ENCODE peak calls at places on chromosomes 3 and 15, in seven cellular contexts. One of them, this sample, is unnamed.

GRCh38 chr3:122493296-122493695 is 21.4 kb downstream of the KPNA1 start:
- DNase-seq in LHCN-M2: peak; percentile 86
- DNase-seq in Kasumi-1: no peak
- DNase-seq in tibial artery: no peak
- DNase-seq in GM12891: no peak
- DNase-seq in HCT116: no peak
- DNase-seq in stimulated activated CD8-positive, alpha-beta memory T cell treated with anti-CD3 and anti-CD28 coated beads, Interleukin-15, amount 100 ng/mL, for 24 hours: no peak
- DNase-seq in this sample: no peak

GRCh38 chr3:177306252-177306651 is 109.0 kb upstream of the TBL1XR1 start:
- DNase-seq in LHCN-M2: peak; percentile 21
- DNase-seq in Kasumi-1: no peak
- DNase-seq in tibial artery: no peak
- DNase-seq in GM12891: no peak
- DNase-seq in HCT116: no peak
- DNase-seq in stimulated activated CD8-positive, alpha-beta memory T cell treated with anti-CD3 and anti-CD28 coated beads, Interleukin-15, amount 100 ng/mL, for 24 hours: no peak
- DNase-seq in this sample: no peak

GRCh38 chr3:64349531-64349930 is 124.3 kb upstream of the PRICKLE2 start:
- DNase-seq in LHCN-M2: no peak
- DNase-seq in Kasumi-1: no peak
- DNase-seq in tibial artery: no peak
- DNase-seq in GM12891: no peak
- DNase-seq in HCT116: no peak
- DNase-seq in stimulated activated CD8-positive, alpha-beta memory T cell treated with anti-CD3 and anti-CD28 coated beads, Interleukin-15, amount 100 ng/mL, for 24 hours: no peak
- DNase-seq in this sample: no peak

GRCh38 chr3:69809076-69809835 is 70.0 kb downstream of the MITF start:
- DNase-seq in LHCN-M2: no peak
- DNase-seq in Kasumi-1: no peak
- DNase-seq in tibial artery: no peak
- DNase-seq in GM12891: no peak
- DNase-seq in HCT116: no peak
- DNase-seq in stimulated activated CD8-positive, alpha-beta memory T cell treated with anti-CD3 and anti-CD28 coated beads, Interleukin-15, amount 100 ng/mL, for 24 hours: no peak
- DNase-seq in this sample: no peak

GRCh38 chr3:46467562-46467961 is 2.9 kb upstream of the LTF start:
- DNase-seq in LHCN-M2: no peak
- DNase-seq in Kasumi-1: no peak
- DNase-seq in tibial artery: no peak
- DNase-seq in GM12891: no peak
- DNase-seq in HCT116: no peak
- DNase-seq in stimulated activated CD8-positive, alpha-beta memory T cell treated with anti-CD3 and anti-CD28 coated beads, Interleukin-15, amount 100 ng/mL, for 24 hours: no peak
- DNase-seq in this sample: no peak

GRCh38 chr15:40085225-40085624 is 23.5 kb downstream of the BMF start:
- DNase-seq in LHCN-M2: no peak
- DNase-seq in Kasumi-1: no peak
- DNase-seq in tibial artery: no peak
- DNase-seq in GM12891: no peak
- DNase-seq in HCT116: no peak
- DNase-seq in stimulated activated CD8-positive, alpha-beta memory T cell treated with anti-CD3 and anti-CD28 coated beads, Interleukin-15, amount 100 ng/mL, for 24 hours: no peak
- DNase-seq in this sample: no peak

GRCh38 chr3:8964436-8965370 is 1.4 kb upstream of the RAD18 start:
- DNase-seq in LHCN-M2: peak; percentile 83
- DNase-seq in Kasumi-1: no peak
- DNase-seq in tibial artery: no peak
- DNase-seq in GM12891: no peak
- DNase-seq in HCT116: peak; percentile 75
- DNase-seq in stimulated activated CD8-positive, alpha-beta memory T cell treated with anti-CD3 and anti-CD28 coated beads, Interleukin-15, amount 100 ng/mL, for 24 hours: no peak
- DNase-seq in this sample: peak; percentile 84

GRCh38 chr3:48684480-48685143 is 1.1 kb downstream of the NCKIPSD start:
- DNase-seq in LHCN-M2: peak; percentile 45
- DNase-seq in Kasumi-1: peak; percentile 50
- DNase-seq in tibial artery: peak; percentile 76
- DNase-seq in GM12891: peak; percentile 40
- DNase-seq in HCT116: no peak
- DNase-seq in stimulated activated CD8-positive, alpha-beta memory T cell treated with anti-CD3 and anti-CD28 coated beads, Interleukin-15, amount 100 ng/mL, for 24 hours: no peak
- DNase-seq in this sample: no peak

GRCh38 chr15:31975446-31976229 is 54.7 kb upstream of the CHRNA7 start:
- DNase-seq in LHCN-M2: no peak
- DNase-seq in Kasumi-1: no peak
- DNase-seq in tibial artery: no peak
- DNase-seq in GM12891: no peak
- DNase-seq in HCT116: no peak
- DNase-seq in stimulated activated CD8-positive, alpha-beta memory T cell treated with anti-CD3 and anti-CD28 coated beads, Interleukin-15, amount 100 ng/mL, for 24 hours: no peak
- DNase-seq in this sample: no peak

GRCh38 chr3:150238043-150238802 is 169.9 kb upstream of the TSC22D2 start:
- DNase-seq in LHCN-M2: no peak
- DNase-seq in Kasumi-1: no peak
- DNase-seq in tibial artery: no peak
- DNase-seq in GM12891: no peak
- DNase-seq in HCT116: no peak
- DNase-seq in stimulated activated CD8-positive, alpha-beta memory T cell treated with anti-CD3 and anti-CD28 coated beads, Interleukin-15, amount 100 ng/mL, for 24 hours: no peak
- DNase-seq in this sample: no peak

GRCh38 chr3:122392868-122393844 is 9.2 kb downstream of the FAM162A start:
- DNase-seq in LHCN-M2: peak; percentile 55
- DNase-seq in Kasumi-1: peak; percentile 75
- DNase-seq in tibial artery: no peak
- DNase-seq in GM12891: peak; percentile 7
- DNase-seq in HCT116: no peak
- DNase-seq in stimulated activated CD8-positive, alpha-beta memory T cell treated with anti-CD3 and anti-CD28 coated beads, Interleukin-15, amount 100 ng/mL, for 24 hours: no peak
- DNase-seq in this sample: peak; percentile 62

GRCh38 chr15:44075535-44075934 is 119.5 kb downstream of the FRMD5 start:
- DNase-seq in LHCN-M2: no peak
- DNase-seq in Kasumi-1: no peak
- DNase-seq in tibial artery: no peak
- DNase-seq in GM12891: no peak
- DNase-seq in HCT116: no peak
- DNase-seq in stimulated activated CD8-positive, alpha-beta memory T cell treated with anti-CD3 and anti-CD28 coated beads, Interleukin-15, amount 100 ng/mL, for 24 hours: no peak
- DNase-seq in this sample: no peak

GRCh38 chr3:141659821-141660597 is 78.1 kb upstream of the RNF7 start:
- DNase-seq in LHCN-M2: peak; percentile 32
- DNase-seq in Kasumi-1: peak; percentile 9
- DNase-seq in tibial artery: peak; percentile 84
- DNase-seq in GM12891: peak; percentile 9
- DNase-seq in HCT116: no peak
- DNase-seq in stimulated activated CD8-positive, alpha-beta memory T cell treated with anti-CD3 and anti-CD28 coated beads, Interleukin-15, amount 100 ng/mL, for 24 hours: no peak
- DNase-seq in this sample: peak; percentile 19

GRCh38 chr3:34843479-34843870 is 795.9 kb upstream of the ARPP21 start:
- DNase-seq in LHCN-M2: peak; percentile 44
- DNase-seq in Kasumi-1: no peak
- DNase-seq in tibial artery: no peak
- DNase-seq in GM12891: no peak
- DNase-seq in HCT116: no peak
- DNase-seq in stimulated activated CD8-positive, alpha-beta memory T cell treated with anti-CD3 and anti-CD28 coated beads, Interleukin-15, amount 100 ng/mL, for 24 hours: no peak
- DNase-seq in this sample: no peak

GRCh38 chr15:36358094-36358961 is 221.1 kb upstream of the CDIN1 start:
- DNase-seq in LHCN-M2: peak; percentile 89
- DNase-seq in Kasumi-1: no peak
- DNase-seq in tibial artery: no peak
- DNase-seq in GM12891: no peak
- DNase-seq in HCT116: no peak
- DNase-seq in stimulated activated CD8-positive, alpha-beta memory T cell treated with anti-CD3 and anti-CD28 coated beads, Interleukin-15, amount 100 ng/mL, for 24 hours: no peak
- DNase-seq in this sample: no peak

This sample was measured in dermis microvascular lymphatic vessel endothelial cell.